ENCODE peak calls at places on chromosomes 13 and 19, in six cellular contexts. B is fibroblast of pulmonary artery; U is CD8-positive, alpha-beta T cell; I is kidney epithelial cell; N is AG09319; V is WTC11. A is an unnamed sample.

GRCh38 chr13:64417609-64418008 is 2812.5 kb downstream of the PCDH9 start:
- DNase-seq in B (no peak), I (no peak), V (no peak), U (no peak), N (no peak), A (no peak)

GRCh38 chr13:62320129-62320724 is 904.6 kb upstream of the PCDH20 start:
- DNase-seq in V (no peak), N (no peak), B (peak; percentile 76), U (no peak), I (peak; percentile 9), A (peak; percentile 23)

GRCh38 chr13:95552539-95553270 is at the start of gene CLDN10:
- DNase-seq in N (no peak), B (no peak), U (no peak), V (peak; percentile 86), I (no peak), A (peak; percentile 29)

GRCh38 chr13:66415444-66415843 is 814.7 kb downstream of the PCDH9 start:
- DNase-seq in I (no peak), N (no peak), B (no peak), U (no peak), V (no peak), A (no peak)

GRCh38 chr13:39016087-39016486 is 21.8 kb downstream of the PROSER1 start:
- DNase-seq in U (no peak), B (no peak), I (no peak), N (no peak), V (no peak), A (no peak)

GRCh38 chr13:30576528-30576927 is 41.2 kb upstream of the USPL1 start:
- DNase-seq in V (no peak), U (peak; percentile 49), N (no peak), B (peak; percentile 55), I (no peak), A (no peak)

GRCh38 chr13:23618341-23618740 is 48.1 kb downstream of the TNFRSF19 start:
- DNase-seq in B (peak; percentile 97), U (no peak), N (peak; percentile 72), I (peak; percentile 90), V (no peak), A (no peak)

GRCh38 chr19:49433240-49433901 is 8.0 kb downstream of the SLC17A7 start:
- DNase-seq in I (no peak), U (no peak), N (no peak), V (no peak), B (no peak), A (no peak)

GRCh38 chr13:40494513-40494912 is 171.9 kb downstream of the FOXO1 start:
- DNase-seq in B (peak; percentile 58), N (no peak), U (no peak), I (no peak), V (no peak), A (no peak)

GRCh38 chr13:30735025-30735967 is at the start of gene ALOX5AP:
- DNase-seq in B (no peak), N (no peak), I (no peak), V (no peak), U (peak; percentile 42), A (peak; percentile 70)

GRCh38 chr13:41216160-41216559 is 21.8 kb upstream of the KBTBD7 start:
- DNase-seq in V (no peak), U (no peak), B (peak; percentile 46), N (peak; percentile 57), I (no peak), A (no peak)

GRCh38 chr19:2291185-2291751 is 9.3 kb upstream of the PEAK3 start:
- DNase-seq in V (peak; percentile 77), I (no peak), U (no peak), B (no peak), N (no peak), A (no peak)

DNA sequence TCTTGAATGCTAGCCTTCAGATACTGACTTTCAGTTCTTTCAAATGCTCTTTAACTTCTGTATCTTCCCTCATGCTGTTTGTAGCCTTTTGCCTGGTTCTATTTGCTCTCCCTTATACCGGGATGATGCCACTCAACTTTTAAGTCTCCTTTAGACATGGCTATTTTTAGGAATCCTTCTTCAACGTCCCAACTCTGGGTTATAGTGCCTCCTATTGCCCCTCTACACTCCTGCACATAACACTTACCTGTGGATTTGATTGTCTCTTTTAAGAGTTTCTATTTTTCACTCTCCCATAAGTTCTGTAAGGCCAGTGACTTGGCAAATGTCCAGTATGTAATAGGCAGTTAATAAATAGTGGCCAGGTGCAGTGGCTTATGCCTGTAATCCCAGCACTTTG is 343.0 kb downstream of the KLF5 start:
- DNase-seq in I (no peak), V (no peak), N (no peak), B (no peak), U (no peak), A (no peak)
- TF ChIP-seq CTCF in I (no peak), V (no peak), N (no peak), B (no peak), U (no peak), A (no peak)

DNA sequence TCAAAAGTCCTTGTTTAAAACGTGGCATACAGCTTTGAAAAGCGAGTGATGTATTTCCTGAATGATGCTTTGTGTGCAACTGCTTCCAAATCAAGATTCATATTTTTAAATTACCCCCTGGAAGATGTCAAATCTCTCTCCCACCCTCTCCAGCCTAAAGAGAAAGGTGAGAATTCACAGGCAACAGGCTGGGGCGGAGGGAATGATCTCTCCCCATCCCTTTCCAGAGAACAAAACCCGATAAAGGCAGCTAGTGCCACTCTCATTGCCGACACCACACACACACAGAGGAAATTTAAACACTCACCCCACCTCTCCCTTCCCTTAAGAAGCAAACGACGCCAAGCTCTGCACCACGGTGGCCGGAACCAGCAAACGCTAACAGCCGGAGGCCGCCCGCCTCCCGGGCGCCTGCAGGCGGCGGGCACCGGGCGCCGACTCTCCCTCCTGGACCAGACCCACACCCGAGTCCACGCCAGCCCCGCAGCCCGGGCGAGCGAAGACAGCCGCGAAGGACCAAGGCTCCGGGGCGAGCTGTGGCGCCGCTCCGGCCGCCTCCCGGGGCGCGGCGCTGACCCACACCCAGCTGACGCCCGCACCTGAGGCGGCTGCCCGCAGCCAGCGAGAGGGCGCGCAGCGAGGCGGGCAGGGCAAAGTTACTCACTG is 485 bp downstream of the LNX2 start:
- DNase-seq in B (peak; percentile 39), U (peak; percentile 41), I (no peak), N (no peak), V (no peak), A (peak; percentile 58)
- TF ChIP-seq CTCF in B (peak; percentile 16), U (no peak), I (peak; percentile 7), N (peak; percentile 23), V (no peak), A (peak; percentile 8)

GRCh38 chr13:77565635-77566034 is 30.1 kb downstream of the SCEL start:
- DNase-seq in N (no peak), U (no peak), V (no peak), I (no peak), B (peak; percentile 61), A (peak; percentile 34)
- TF ChIP-seq CTCF in N (peak; percentile 51), U (peak; percentile 24), V (peak; percentile 32), I (peak; percentile 46), B (peak; percentile 60), A (peak; percentile 53)

GRCh38 chr13:21539687-21540086 is 64.3 kb downstream of the MICU2 start:
- DNase-seq in U (no peak), B (no peak), N (no peak), V (no peak), I (no peak), A (no peak)

GRCh38 chr13:21544515-21544914 is 59.5 kb downstream of the MICU2 start:
- DNase-seq in I (no peak), U (no peak), V (no peak), N (no peak), B (no peak), A (no peak)

GRCh38 chr13:21541271-21541670 is 62.7 kb downstream of the MICU2 start:
- DNase-seq in B (no peak), N (no peak), U (no peak), V (no peak), I (no peak), A (no peak)

GRCh38 chr13:21542563-21542962 is 61.4 kb downstream of the MICU2 start:
- DNase-seq in B (no peak), I (no peak), N (no peak), U (no peak), V (no peak), A (no peak)

DNA sequence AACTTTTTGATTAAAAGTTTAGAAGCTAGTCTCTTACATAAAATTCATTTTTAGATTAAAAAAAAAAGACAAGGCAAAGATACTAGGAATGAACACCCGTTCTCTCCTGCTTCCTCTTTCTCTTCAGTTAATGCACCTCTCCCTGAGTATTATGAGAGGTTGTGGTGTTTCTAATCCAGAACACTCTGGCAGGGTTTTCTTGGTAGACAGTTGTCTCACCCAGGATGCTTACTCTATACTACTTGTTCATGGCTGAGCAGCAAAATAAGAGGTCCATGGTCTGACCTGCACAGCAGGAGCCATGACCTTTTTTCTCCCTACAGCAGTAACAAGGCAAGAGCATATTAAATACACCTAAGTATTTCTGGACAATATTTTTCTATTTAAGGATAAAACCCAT is 62.0 kb downstream of the MICU2 start:
- DNase-seq in U (no peak), V (no peak), B (no peak), I (no peak), N (no peak), A (no peak)
- TF ChIP-seq CTCF in U (no peak), V (no peak), B (no peak), I (no peak), N (no peak), A (no peak)

GRCh38 chr19:1249990-1250298 is 1.6 kb downstream of the MIDN start:
- DNase-seq in N (no peak), I (no peak), V (no peak), B (no peak), U (no peak), A (no peak)
- TF ChIP-seq CTCF in N (no peak), I (no peak), V (no peak), B (no peak), U (no peak), A (no peak)

GRCh38 chr13:102800145-102801041 is 1.5 kb downstream of the BIVM start:
- DNase-seq in U (peak; percentile 84), I (no peak), V (peak; percentile 86), B (peak; percentile 76), N (peak; percentile 46), A (peak; percentile 91)

GRCh38 chr13:102807699-102808098 is 8.8 kb downstream of the BIVM start:
- DNase-seq in U (no peak), V (no peak), N (no peak), I (no peak), B (no peak), A (no peak)

GRCh38 chr13:102805680-102806079 is 6.8 kb downstream of the BIVM start:
- DNase-seq in I (no peak), U (no peak), B (no peak), N (no peak), V (no peak), A (no peak)
- TF ChIP-seq CTCF in I (no peak), U (no peak), B (no peak), N (no peak), V (no peak), A (no peak)